ENCODE peak calls at places on chromosomes 13 and 19, in eight cellular contexts. One of them, this sample, is unnamed.

GRCh38 chr19:1453525-1454371 is 3.8 kb downstream of the APC2 start:
- DNase-seq in body of pancreas: peak; percentile 26
- DNase-seq in ACHN: no peak
- DNase-seq in stimulated activated naive CD8-positive, alpha-beta T cell treated with anti-CD3 and anti-CD28 coated beads, Interleukin-15, amount 100 ng/mL, for 72 hours: no peak
- DNase-seq in effector memory CD4-positive, alpha-beta T cell: no peak
- DNase-seq in T1000: peak; percentile 61
- DNase-seq in anterior cingulate cortex: peak; percentile 94
- DNase-seq in lower leg skin: no peak
- DNase-seq in this sample: no peak

GRCh38 chr19:31880283-31880682 is 465.1 kb upstream of the ZNF507 start:
- DNase-seq in T1000: no peak
- DNase-seq in ACHN: no peak
- DNase-seq in lower leg skin: no peak
- DNase-seq in body of pancreas: no peak
- DNase-seq in anterior cingulate cortex: no peak
- DNase-seq in effector memory CD4-positive, alpha-beta T cell: no peak
- DNase-seq in stimulated activated naive CD8-positive, alpha-beta T cell treated with anti-CD3 and anti-CD28 coated beads, Interleukin-15, amount 100 ng/mL, for 72 hours: no peak
- DNase-seq in this sample: no peak

GRCh38 chr19:47005873-47006272 is 13.8 kb upstream of the NPAS1 start:
- DNase-seq in anterior cingulate cortex: no peak
- DNase-seq in T1000: no peak
- DNase-seq in stimulated activated naive CD8-positive, alpha-beta T cell treated with anti-CD3 and anti-CD28 coated beads, Interleukin-15, amount 100 ng/mL, for 72 hours: peak; percentile 33
- DNase-seq in effector memory CD4-positive, alpha-beta T cell: no peak
- DNase-seq in body of pancreas: no peak
- DNase-seq in ACHN: no peak
- DNase-seq in lower leg skin: no peak
- DNase-seq in this sample: no peak

GRCh38 chr13:51619614-51620013 is 35.4 kb downstream of the WDFY2 start:
- DNase-seq in T1000: no peak
- DNase-seq in stimulated activated naive CD8-positive, alpha-beta T cell treated with anti-CD3 and anti-CD28 coated beads, Interleukin-15, amount 100 ng/mL, for 72 hours: no peak
- DNase-seq in ACHN: no peak
- DNase-seq in lower leg skin: no peak
- DNase-seq in effector memory CD4-positive, alpha-beta T cell: no peak
- DNase-seq in body of pancreas: no peak
- DNase-seq in anterior cingulate cortex: no peak
- DNase-seq in this sample: no peak

GRCh38 chr13:52047463-52047862 is 23.0 kb downstream of the UTP14C start:
- DNase-seq in ACHN: no peak
- DNase-seq in body of pancreas: no peak
- DNase-seq in anterior cingulate cortex: no peak
- DNase-seq in T1000: no peak
- DNase-seq in lower leg skin: no peak
- DNase-seq in effector memory CD4-positive, alpha-beta T cell: no peak
- DNase-seq in stimulated activated naive CD8-positive, alpha-beta T cell treated with anti-CD3 and anti-CD28 coated beads, Interleukin-15, amount 100 ng/mL, for 72 hours: no peak
- DNase-seq in this sample: no peak

GRCh38 chr13:74767031-74767430 is 632.8 kb upstream of the KLF12 start:
- DNase-seq in effector memory CD4-positive, alpha-beta T cell: no peak
- DNase-seq in anterior cingulate cortex: no peak
- DNase-seq in stimulated activated naive CD8-positive, alpha-beta T cell treated with anti-CD3 and anti-CD28 coated beads, Interleukin-15, amount 100 ng/mL, for 72 hours: no peak
- DNase-seq in body of pancreas: peak; percentile 3
- DNase-seq in ACHN: no peak
- DNase-seq in T1000: no peak
- DNase-seq in lower leg skin: no peak
- DNase-seq in this sample: no peak

GRCh38 chr19:43720936-43721335 is 5.1 kb downstream of the IRGC start:
- DNase-seq in lower leg skin: no peak
- DNase-seq in stimulated activated naive CD8-positive, alpha-beta T cell treated with anti-CD3 and anti-CD28 coated beads, Interleukin-15, amount 100 ng/mL, for 72 hours: no peak
- DNase-seq in effector memory CD4-positive, alpha-beta T cell: no peak
- DNase-seq in anterior cingulate cortex: no peak
- DNase-seq in T1000: no peak
- DNase-seq in body of pancreas: no peak
- DNase-seq in ACHN: no peak
- DNase-seq in this sample: no peak

GRCh38 chr19:12828494-12828893 is 5.9 kb downstream of the RTBDN start:
- DNase-seq in body of pancreas: peak; percentile 54
- DNase-seq in ACHN: no peak
- DNase-seq in effector memory CD4-positive, alpha-beta T cell: no peak
- DNase-seq in T1000: no peak
- DNase-seq in anterior cingulate cortex: no peak
- DNase-seq in lower leg skin: no peak
- DNase-seq in stimulated activated naive CD8-positive, alpha-beta T cell treated with anti-CD3 and anti-CD28 coated beads, Interleukin-15, amount 100 ng/mL, for 72 hours: peak; percentile 42
- DNase-seq in this sample: peak; percentile 55

GRCh38 chr19:30593358-30593757 is 221.2 kb downstream of the ZNF536 start:
- DNase-seq in lower leg skin: peak; percentile 85
- DNase-seq in body of pancreas: no peak
- DNase-seq in T1000: no peak
- DNase-seq in stimulated activated naive CD8-positive, alpha-beta T cell treated with anti-CD3 and anti-CD28 coated beads, Interleukin-15, amount 100 ng/mL, for 72 hours: no peak
- DNase-seq in ACHN: no peak
- DNase-seq in anterior cingulate cortex: no peak
- DNase-seq in effector memory CD4-positive, alpha-beta T cell: no peak
- DNase-seq in this sample: no peak

GRCh38 chr13:93226623-93227279 is at the start of gene GPC6:
- DNase-seq in lower leg skin: no peak
- DNase-seq in body of pancreas: peak; percentile 45
- DNase-seq in ACHN: peak; percentile 88
- DNase-seq in stimulated activated naive CD8-positive, alpha-beta T cell treated with anti-CD3 and anti-CD28 coated beads, Interleukin-15, amount 100 ng/mL, for 72 hours: no peak
- DNase-seq in effector memory CD4-positive, alpha-beta T cell: no peak
- DNase-seq in anterior cingulate cortex: peak; percentile 66
- DNase-seq in T1000: peak; percentile 34
- DNase-seq in this sample: no peak

GRCh38 chr13:20313896-20314295 is 81.8 kb upstream of the GJB6 start:
- DNase-seq in stimulated activated naive CD8-positive, alpha-beta T cell treated with anti-CD3 and anti-CD28 coated beads, Interleukin-15, amount 100 ng/mL, for 72 hours: no peak
- DNase-seq in anterior cingulate cortex: no peak
- DNase-seq in T1000: no peak
- DNase-seq in ACHN: no peak
- DNase-seq in body of pancreas: no peak
- DNase-seq in effector memory CD4-positive, alpha-beta T cell: no peak
- DNase-seq in lower leg skin: no peak
- DNase-seq in this sample: no peak

GRCh38 chr19:788821-789472 is 8.3 kb upstream of the PTBP1 start:
- DNase-seq in T1000: no peak
- DNase-seq in effector memory CD4-positive, alpha-beta T cell: no peak
- DNase-seq in stimulated activated naive CD8-positive, alpha-beta T cell treated with anti-CD3 and anti-CD28 coated beads, Interleukin-15, amount 100 ng/mL, for 72 hours: no peak
- DNase-seq in anterior cingulate cortex: no peak
- DNase-seq in body of pancreas: no peak
- DNase-seq in ACHN: no peak
- DNase-seq in lower leg skin: peak; percentile 92
- DNase-seq in this sample: no peak

GRCh38 chr19:1223018-1223855 is 14.6 kb downstream of the CBARP start:
- DNase-seq in T1000: no peak
- DNase-seq in lower leg skin: no peak
- DNase-seq in effector memory CD4-positive, alpha-beta T cell: no peak
- DNase-seq in body of pancreas: no peak
- DNase-seq in ACHN: peak; percentile 47
- DNase-seq in stimulated activated naive CD8-positive, alpha-beta T cell treated with anti-CD3 and anti-CD28 coated beads, Interleukin-15, amount 100 ng/mL, for 72 hours: peak; percentile 41
- DNase-seq in anterior cingulate cortex: no peak
- DNase-seq in this sample: peak; percentile 73

GRCh38 chr13:104920091-104920490 is 1615.4 kb downstream of the EFNB2 start:
- DNase-seq in anterior cingulate cortex: no peak
- DNase-seq in body of pancreas: no peak
- DNase-seq in lower leg skin: no peak
- DNase-seq in stimulated activated naive CD8-positive, alpha-beta T cell treated with anti-CD3 and anti-CD28 coated beads, Interleukin-15, amount 100 ng/mL, for 72 hours: no peak
- DNase-seq in T1000: no peak
- DNase-seq in effector memory CD4-positive, alpha-beta T cell: no peak
- DNase-seq in ACHN: no peak
- DNase-seq in this sample: no peak

GRCh38 chr19:38676023-38676877 is 28.8 kb downstream of the ACTN4 start:
- DNase-seq in stimulated activated naive CD8-positive, alpha-beta T cell treated with anti-CD3 and anti-CD28 coated beads, Interleukin-15, amount 100 ng/mL, for 72 hours: no peak
- DNase-seq in effector memory CD4-positive, alpha-beta T cell: no peak
- DNase-seq in anterior cingulate cortex: no peak
- DNase-seq in body of pancreas: no peak
- DNase-seq in lower leg skin: no peak
- DNase-seq in ACHN: no peak
- DNase-seq in T1000: peak; percentile 27
- DNase-seq in this sample: no peak

GRCh38 chr13:77040076-77040475 is 13.1 kb upstream of the FBXL3 start:
- DNase-seq in stimulated activated naive CD8-positive, alpha-beta T cell treated with anti-CD3 and anti-CD28 coated beads, Interleukin-15, amount 100 ng/mL, for 72 hours: no peak
- DNase-seq in lower leg skin: no peak
- DNase-seq in ACHN: no peak
- DNase-seq in anterior cingulate cortex: no peak
- DNase-seq in effector memory CD4-positive, alpha-beta T cell: no peak
- DNase-seq in T1000: no peak
- DNase-seq in body of pancreas: no peak
- DNase-seq in this sample: no peak

GRCh38 chr13:112320303-112320702 is 55.9 kb upstream of the SPACA7 start:
- DNase-seq in anterior cingulate cortex: no peak
- DNase-seq in stimulated activated naive CD8-positive, alpha-beta T cell treated with anti-CD3 and anti-CD28 coated beads, Interleukin-15, amount 100 ng/mL, for 72 hours: no peak
- DNase-seq in body of pancreas: no peak
- DNase-seq in ACHN: no peak
- DNase-seq in effector memory CD4-positive, alpha-beta T cell: no peak
- DNase-seq in lower leg skin: no peak
- DNase-seq in T1000: no peak
- DNase-seq in this sample: no peak

GRCh38 chr19:2727640-2727944 is 6.4 kb upstream of the DIRAS1 start:
- DNase-seq in T1000: peak; percentile 11
- DNase-seq in ACHN: no peak
- DNase-seq in anterior cingulate cortex: no peak
- DNase-seq in effector memory CD4-positive, alpha-beta T cell: no peak
- DNase-seq in stimulated activated naive CD8-positive, alpha-beta T cell treated with anti-CD3 and anti-CD28 coated beads, Interleukin-15, amount 100 ng/mL, for 72 hours: no peak
- DNase-seq in body of pancreas: no peak
- DNase-seq in lower leg skin: no peak
- DNase-seq in this sample: no peak

GRCh38 chr19:37999309-38000213 is 92.6 kb downstream of the SIPA1L3 start:
- DNase-seq in effector memory CD4-positive, alpha-beta T cell: no peak
- DNase-seq in lower leg skin: no peak
- DNase-seq in body of pancreas: peak; percentile 20
- DNase-seq in ACHN: peak; percentile 98
- DNase-seq in T1000: peak; percentile 88
- DNase-seq in stimulated activated naive CD8-positive, alpha-beta T cell treated with anti-CD3 and anti-CD28 coated beads, Interleukin-15, amount 100 ng/mL, for 72 hours: no peak
- DNase-seq in anterior cingulate cortex: no peak
- DNase-seq in this sample: no peak

GRCh38 chr19:52492991-52493470 is 34.4 kb upstream of the ZNF808 start:
- DNase-seq in lower leg skin: peak; percentile 50
- DNase-seq in anterior cingulate cortex: no peak
- DNase-seq in T1000: no peak
- DNase-seq in effector memory CD4-positive, alpha-beta T cell: no peak
- DNase-seq in stimulated activated naive CD8-positive, alpha-beta T cell treated with anti-CD3 and anti-CD28 coated beads, Interleukin-15, amount 100 ng/mL, for 72 hours: no peak
- DNase-seq in body of pancreas: peak; percentile 1
- DNase-seq in ACHN: no peak
- DNase-seq in this sample: peak; percentile 6

GRCh38 chr19:47093841-47094240 is 19.7 kb downstream of the ZC3H4 start:
- DNase-seq in effector memory CD4-positive, alpha-beta T cell: no peak
- DNase-seq in anterior cingulate cortex: no peak
- DNase-seq in lower leg skin: no peak
- DNase-seq in body of pancreas: no peak
- DNase-seq in stimulated activated naive CD8-positive, alpha-beta T cell treated with anti-CD3 and anti-CD28 coated beads, Interleukin-15, amount 100 ng/mL, for 72 hours: peak; percentile 58
- DNase-seq in T1000: no peak
- DNase-seq in ACHN: no peak
- DNase-seq in this sample: peak; percentile 85

GRCh38 chr19:10517361-10517759 is at the start of gene S1PR5:
- DNase-seq in effector memory CD4-positive, alpha-beta T cell: no peak
- DNase-seq in T1000: no peak
- DNase-seq in ACHN: peak; percentile 15
- DNase-seq in stimulated activated naive CD8-positive, alpha-beta T cell treated with anti-CD3 and anti-CD28 coated beads, Interleukin-15, amount 100 ng/mL, for 72 hours: no peak
- DNase-seq in body of pancreas: peak; percentile 47
- DNase-seq in anterior cingulate cortex: peak; percentile 79
- DNase-seq in lower leg skin: no peak
- DNase-seq in this sample: no peak

GRCh38 chr13:37602743-37603381 is 4.3 kb upstream of the POSTN start:
- DNase-seq in body of pancreas: no peak
- DNase-seq in ACHN: peak; percentile 40
- DNase-seq in anterior cingulate cortex: no peak
- DNase-seq in lower leg skin: no peak
- DNase-seq in stimulated activated naive CD8-positive, alpha-beta T cell treated with anti-CD3 and anti-CD28 coated beads, Interleukin-15, amount 100 ng/mL, for 72 hours: no peak
- DNase-seq in T1000: no peak
- DNase-seq in effector memory CD4-positive, alpha-beta T cell: no peak
- DNase-seq in this sample: no peak

GRCh38 chr13:94550030-94550738 is 45.8 kb downstream of the TGDS start:
- DNase-seq in anterior cingulate cortex: no peak
- DNase-seq in effector memory CD4-positive, alpha-beta T cell: no peak
- DNase-seq in ACHN: peak; percentile 40
- DNase-seq in T1000: no peak
- DNase-seq in stimulated activated naive CD8-positive, alpha-beta T cell treated with anti-CD3 and anti-CD28 coated beads, Interleukin-15, amount 100 ng/mL, for 72 hours: no peak
- DNase-seq in lower leg skin: no peak
- DNase-seq in body of pancreas: peak; percentile 47
- DNase-seq in this sample: no peak

This sample was measured in GM10248.